ENCODE peak calls at places on chromosomes 13 and 19, in nine cellular contexts. H, S, V, P, M, C, O, U and W are unnamed samples.

GRCh38 chr13:87810391-87810801 is 139.2 kb downstream of the SLITRK5 start:
- DNase-seq in H (peak), S (no peak), V (no peak), P (no peak), M (no peak), C (no peak), O (no peak), U (peak), W (no peak)

GRCh38 chr13:62113145-62113544 is 697.5 kb upstream of the PCDH20 start:
- DNase-seq in H (no peak), S (no peak), V (no peak), P (no peak), M (no peak), C (no peak), O (no peak), U (no peak), W (no peak)

GRCh38 chr19:57620673-57621348 is 6.8 kb downstream of the ZNF134 start:
- DNase-seq in H (no peak), S (no peak), V (no peak), P (no peak), M (no peak), C (no peak), O (no peak), U (no peak), W (peak)

GRCh38 chr13:98141938-98142426 is 912 bp upstream of the FARP1 start:
- DNase-seq in H (peak), S (no peak), V (no peak), P (peak), M (peak), C (no peak), O (no peak), U (no peak), W (peak)

GRCh38 chr19:41321600-41322270 is 11.8 kb downstream of the CCDC97 start:
- DNase-seq in H (peak), S (peak), V (no peak), P (peak), M (peak), C (no peak), O (no peak), U (no peak), W (peak)

GRCh38 chr13:24664726-24665409 is 15.3 kb upstream of the ATP12A start:
- DNase-seq in H (no peak), S (no peak), V (no peak), P (no peak), M (no peak), C (no peak), O (peak), U (no peak), W (no peak)

GRCh38 chr13:101660711-101661110 is 208.2 kb downstream of the ITGBL1 start:
- DNase-seq in H (no peak), S (no peak), V (no peak), P (no peak), M (no peak), C (no peak), O (no peak), U (no peak), W (no peak)

GRCh38 chr13:97567510-97568243 is 133.7 kb downstream of the RAP2A start:
- DNase-seq in H (no peak), S (no peak), V (peak), P (no peak), M (peak), C (no peak), O (peak), U (peak), W (peak)

GRCh38 chr13:21557995-21558394 is 46.0 kb downstream of the MICU2 start:
- DNase-seq in H (no peak), S (no peak), V (no peak), P (peak), M (no peak), C (no peak), O (no peak), U (no peak), W (peak)

GRCh38 chr13:94480672-94481145 is 1.2 kb upstream of the DCT start:
- DNase-seq in H (no peak), S (peak), V (no peak), P (no peak), M (peak), C (no peak), O (no peak), U (no peak), W (no peak)

GRCh38 chr13:73520566-73521290 is 461.9 kb downstream of the KLF5 start:
- DNase-seq in H (no peak), S (no peak), V (no peak), P (no peak), M (no peak), C (no peak), O (no peak), U (no peak), W (no peak)

GRCh38 chr19:9981406-9982260 is 28.7 kb downstream of the COL5A3 start:
- DNase-seq in H (no peak), S (no peak), V (no peak), P (no peak), M (no peak), C (no peak), O (no peak), U (no peak), W (no peak)

GRCh38 chr13:66794340-66795031 is 435.6 kb downstream of the PCDH9 start:
- DNase-seq in H (no peak), S (no peak), V (no peak), P (no peak), M (no peak), C (no peak), O (no peak), U (no peak), W (no peak)

GRCh38 chr13:27853871-27854270 is 61.6 kb downstream of the GSX1 start:
- DNase-seq in H (peak), S (no peak), V (no peak), P (no peak), M (no peak), C (no peak), O (no peak), U (no peak), W (no peak)

GRCh38 chr13:91247768-91248167 is 99.7 kb upstream of the MIR17HG start:
- DNase-seq in H (no peak), S (no peak), V (no peak), P (no peak), M (no peak), C (no peak), O (no peak), U (no peak), W (no peak)

GRCh38 chr19:56076413-56076998 is 44.6 kb downstream of the ZNF787 start:
- DNase-seq in H (peak), S (peak), V (no peak), P (peak), M (no peak), C (peak), O (no peak), U (peak), W (peak)

GRCh38 chr19:38401148-38401547 is 1.7 kb upstream of the FAM98C start:
- DNase-seq in H (no peak), S (no peak), V (no peak), P (no peak), M (no peak), C (no peak), O (no peak), U (no peak), W (no peak)

GRCh38 chr13:37403776-37404497 is 194.6 kb downstream of the POSTN start:
- DNase-seq in H (no peak), S (peak), V (no peak), P (no peak), M (no peak), C (peak), O (no peak), U (no peak), W (no peak)

GRCh38 chr13:24292476-24292875 is 16.9 kb upstream of the C1QTNF9 start:
- DNase-seq in H (no peak), S (no peak), V (no peak), P (no peak), M (no peak), C (no peak), O (no peak), U (no peak), W (no peak)

GRCh38 chr13:41315466-41316047 is 4.5 kb downstream of the NAA16 start:
- DNase-seq in H (no peak), S (no peak), V (no peak), P (no peak), M (no peak), C (no peak), O (no peak), U (no peak), W (peak)

GRCh38 chr13:38418286-38418685 is 68.6 kb downstream of the UFM1 start:
- DNase-seq in H (no peak), S (no peak), V (no peak), P (no peak), M (no peak), C (no peak), O (no peak), U (no peak), W (no peak)

GRCh38 chr19:45470147-45471081 is 2.6 kb downstream of the FOSB start:
- DNase-seq in H (no peak), S (peak), V (no peak), P (no peak), M (peak), C (no peak), O (peak), U (peak), W (no peak)

GRCh38 chr19:48051345-48052033 is 7.6 kb upstream of the CABP5 start:
- DNase-seq in H (no peak), S (no peak), V (no peak), P (no peak), M (no peak), C (no peak), O (no peak), U (no peak), W (no peak)

GRCh38 chr13:82947121-82948077 is 934.9 kb downstream of the SLITRK1 start:
- DNase-seq in H (no peak), S (no peak), V (no peak), P (no peak), M (no peak), C (no peak), O (no peak), U (no peak), W (no peak)

GRCh38 chr13:97344250-97345175 is 89.5 kb upstream of the RAP2A start:
- DNase-seq in H (peak), S (peak), V (no peak), P (peak), M (peak), C (no peak), O (no peak), U (peak), W (peak)

GRCh38 chr19:8449830-8450229 is 5.1 kb downstream of the HNRNPM start:
- DNase-seq in H (no peak), S (no peak), V (no peak), P (no peak), M (no peak), C (no peak), O (no peak), U (no peak), W (peak)

GRCh38 chr13:90185734-90186133 is 1161.8 kb upstream of the MIR17HG start:
- DNase-seq in H (no peak), S (no peak), V (no peak), P (no peak), M (no peak), C (no peak), O (no peak), U (no peak), W (no peak)

GRCh38 chr13:40776681-40777165 is 5.7 kb upstream of the MRPS31 start:
- DNase-seq in H (no peak), S (no peak), V (peak), P (no peak), M (no peak), C (no peak), O (peak), U (no peak), W (peak)

GRCh38 chr19:7845390-7846179 is 15.6 kb downstream of the EVI5L start:
- DNase-seq in H (no peak), S (no peak), V (no peak), P (no peak), M (no peak), C (no peak), O (no peak), U (no peak), W (no peak)

GRCh38 chr13:77595166-77595810 is 59.8 kb downstream of the SCEL start:
- DNase-seq in H (no peak), S (no peak), V (no peak), P (peak), M (no peak), C (no peak), O (no peak), U (no peak), W (no peak)

GRCh38 chr13:30142502-30143211 is 164.7 kb downstream of the KATNAL1 start:
- DNase-seq in H (peak), S (peak), V (no peak), P (peak), M (peak), C (peak), O (peak), U (peak), W (peak)

GRCh38 chr19:38784224-38784623 is 4.8 kb upstream of the LGALS7B start:
- DNase-seq in H (no peak), S (no peak), V (no peak), P (no peak), M (no peak), C (no peak), O (no peak), U (no peak), W (no peak)

GRCh38 chr19:56821209-56821608 is 19.3 kb downstream of the PEG3 start:
- DNase-seq in H (no peak), S (no peak), V (no peak), P (no peak), M (no peak), C (no peak), O (no peak), U (no peak), W (no peak)

GRCh38 chr13:30978981-30979956 is 46.8 kb downstream of the TEX26 start:
- DNase-seq in H (peak), S (no peak), V (no peak), P (peak), M (no peak), C (no peak), O (peak), U (peak), W (peak)

GRCh38 chr19:37691881-37692504 is 27.6 kb downstream of the ZNF607 start:
- DNase-seq in H (peak), S (peak), V (peak), P (peak), M (peak), C (peak), O (no peak), U (peak), W (peak)

DNA sequence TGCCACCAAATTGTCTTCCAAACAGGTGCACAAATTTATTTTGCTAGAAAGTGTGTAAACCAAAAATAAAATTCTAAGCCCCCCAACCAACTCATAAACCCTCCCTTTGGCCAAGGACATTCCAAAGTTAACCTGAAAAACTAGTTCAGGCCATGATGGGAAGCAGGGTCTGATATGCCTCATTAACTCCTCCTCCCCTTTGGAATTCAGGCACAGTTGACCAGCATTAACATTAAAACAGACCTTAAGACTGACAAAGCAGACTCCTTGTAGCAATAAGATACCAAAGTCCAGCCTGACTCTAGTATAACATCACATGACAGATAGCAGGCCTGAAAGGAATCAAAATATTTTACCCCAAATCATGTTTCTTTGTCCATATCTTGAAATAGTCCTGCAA is 19.8 kb downstream of the NEK5 start:
- DNase-seq in H (no peak), S (no peak), V (no peak), P (no peak), M (no peak), C (no peak), O (no peak), U (no peak), W (no peak)
- H3K4me3 ChIP-seq in H (no peak), S (no peak), V (no peak), P (no peak), M (no peak), C (no peak), O (no peak), U (no peak), W (no peak)

GRCh38 chr19:14113762-14114414 is 3.7 kb downstream of the PRKACA start:
- DNase-seq in H (peak), S (no peak), V (no peak), P (no peak), M (peak), C (no peak), O (no peak), U (peak), W (peak)
- TF ChIP-seq CTCF in H (no peak), S (peak), V (peak), P (peak), M (peak), C (peak), O (peak), U (no peak), W (peak)

DNA sequence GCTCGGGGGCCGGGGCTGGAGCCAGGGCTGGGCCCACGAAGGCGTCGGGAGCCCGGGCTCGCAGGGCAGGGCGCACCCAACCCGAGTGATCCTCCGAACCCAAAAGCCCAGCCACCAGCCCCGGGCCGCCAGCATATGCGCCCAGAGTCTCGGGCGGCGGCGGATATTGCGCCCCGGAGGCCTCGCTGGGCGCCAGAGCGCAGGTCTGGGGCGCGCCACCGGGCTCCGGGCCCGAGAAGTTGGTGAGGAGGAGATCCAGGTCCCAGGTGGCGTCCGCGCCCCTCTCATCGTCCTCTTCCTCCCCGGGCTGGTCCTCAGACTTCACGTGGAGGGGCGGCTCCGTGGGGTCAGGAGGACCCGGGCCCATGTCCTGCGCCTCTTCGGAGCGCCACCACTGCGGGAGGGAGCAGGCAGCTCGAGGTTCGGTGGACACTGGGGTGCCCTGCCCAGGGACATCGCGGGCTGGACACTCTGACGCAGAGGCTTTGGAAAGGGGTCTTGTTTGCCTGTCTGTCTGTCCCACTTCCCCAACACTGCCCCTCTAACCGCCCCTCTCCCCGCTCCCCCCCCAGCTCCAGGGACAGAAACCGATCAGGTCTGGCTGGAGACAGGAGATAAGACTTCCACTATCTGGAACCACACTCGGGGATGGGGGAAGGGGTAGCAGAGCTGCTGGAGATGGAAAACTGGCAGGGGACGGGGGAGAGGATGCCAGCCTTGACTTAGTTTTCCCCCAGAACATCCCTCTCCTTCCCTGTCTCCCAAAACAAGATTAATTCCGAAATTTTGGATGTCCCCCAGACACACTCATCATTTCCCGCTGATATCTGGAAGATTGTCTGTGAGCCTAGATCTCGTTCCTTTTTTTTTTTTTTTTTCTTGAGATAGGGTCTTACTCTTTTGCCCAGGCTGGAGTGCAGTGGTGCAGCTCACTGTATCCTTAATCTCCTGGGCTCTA is 973 bp downstream of the KLF1 start:
- DNase-seq in H (no peak), S (no peak), V (no peak), P (peak), M (no peak), C (no peak), O (no peak), U (no peak), W (no peak)
- H3K4me3 ChIP-seq in H (peak), S (no peak), V (peak), P (peak), M (peak), C (peak), O (peak), U (no peak), W (no peak)

GRCh38 chr19:2110822-2111221 is 14.1 kb downstream of the IZUMO4 start:
- DNase-seq in H (no peak), S (no peak), V (no peak), P (no peak), M (no peak), C (no peak), O (no peak), U (no peak), W (no peak)
- TF ChIP-seq CTCF in H (no peak), S (no peak), V (peak), P (peak), M (no peak), C (no peak), O (peak), U (no peak), W (no peak)

DNA sequence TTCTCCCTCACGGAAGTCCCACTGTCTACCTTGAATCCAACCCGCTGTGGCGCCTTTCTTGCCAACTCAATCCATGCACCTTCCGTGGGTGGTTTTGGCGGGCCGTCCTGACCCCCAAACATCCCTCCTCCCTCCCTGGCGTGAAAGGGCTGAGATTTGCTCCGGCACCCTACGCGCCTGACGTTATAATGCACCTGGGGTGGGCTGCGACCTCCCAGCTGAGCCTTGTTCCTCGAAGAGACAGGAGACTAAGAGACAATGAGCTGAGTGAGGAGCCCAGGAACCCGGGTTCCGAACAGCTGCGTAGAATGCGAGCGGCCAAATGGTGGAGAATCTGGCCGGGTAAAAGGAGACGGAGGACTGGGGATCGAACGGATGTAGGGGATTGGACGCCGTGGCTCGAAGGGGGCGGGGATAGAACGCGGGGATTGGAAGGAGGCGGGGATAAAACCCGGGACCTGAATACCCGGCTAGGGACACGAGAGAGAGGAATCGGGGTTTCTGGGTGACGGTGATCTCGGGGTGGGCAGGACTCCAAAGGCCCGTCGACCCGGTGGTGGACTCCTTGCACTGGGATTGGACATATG is at the start of gene CPT1C:
- DNase-seq in H (peak), S (peak), V (no peak), P (peak), M (peak), C (peak), O (no peak), U (peak), W (no peak)
- H3K4me3 ChIP-seq in H (peak), S (peak), V (no peak), P (peak), M (peak), C (peak), O (peak), U (no peak), W (no peak)

DNA sequence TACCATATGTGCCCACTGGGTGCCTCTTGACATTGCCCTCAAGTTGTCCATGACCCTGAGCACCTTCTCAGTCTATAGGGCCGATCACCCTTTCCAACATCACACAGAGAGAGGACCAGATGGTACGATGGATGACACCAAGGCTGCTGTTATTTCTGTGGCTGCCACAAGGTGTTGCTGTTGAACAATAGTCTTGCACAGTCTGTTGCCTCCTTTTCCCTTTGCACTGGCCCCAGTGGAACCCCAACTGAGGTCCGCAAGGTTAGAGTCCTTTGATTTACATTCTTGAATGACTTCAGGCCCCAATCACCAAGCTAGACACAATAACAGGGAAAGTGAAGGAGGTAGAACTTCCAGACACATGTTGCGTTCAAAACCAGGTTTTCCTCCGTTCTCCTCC is 52.0 kb downstream of the TINCR start:
- DNase-seq in H (no peak), S (no peak), V (no peak), P (no peak), M (no peak), C (no peak), O (no peak), U (no peak), W (no peak)
- TF ChIP-seq CTCF in H (no peak), S (no peak), V (peak), P (peak), M (no peak), C (no peak), O (peak), U (no peak), W (no peak)

GRCh38 chr13:46596501-46596900 is 43.5 kb downstream of the LRCH1 start:
- DNase-seq in H (no peak), S (no peak), V (no peak), P (no peak), M (no peak), C (no peak), O (no peak), U (no peak), W (no peak)
- H3K4me3 ChIP-seq in H (no peak), S (no peak), V (no peak), P (no peak), M (no peak), C (no peak), O (no peak), U (no peak), W (no peak)